ENCODE peak calls at places on chromosome 10, in four cellular contexts. Q, M, K and L are unnamed samples.

GRCh38 chr10:119347181-119347974 is 140.0 kb downstream of the GRK5 start:
- DNase-seq in Q (no peak), M (no peak), K (no peak), L (no peak)

GRCh38 chr10:20596911-20597310 is 300.2 kb downstream of the NEBL start:
- DNase-seq in Q (no peak), M (no peak), K (peak), L (no peak)

GRCh38 chr10:48383393-48383792 is 76.9 kb downstream of the MAPK8 start:
- DNase-seq in Q (no peak), M (peak), K (no peak), L (no peak)

GRCh38 chr10:125060486-125060850 is 99.9 kb downstream of the CTBP2 start:
- DNase-seq in Q (no peak), M (no peak), K (no peak), L (no peak)

GRCh38 chr10:124739996-124740373 is 4.2 kb downstream of the FAM53B start:
- DNase-seq in Q (no peak), M (no peak), K (peak), L (no peak)

GRCh38 chr10:11325817-11326216 is 285.6 kb downstream of the USP6NL start:
- DNase-seq in Q (no peak), M (no peak), K (no peak), L (no peak)

GRCh38 chr10:46546591-46547330 is 9.7 kb downstream of the GPRIN2 start:
- DNase-seq in Q (peak), M (no peak), K (no peak), L (no peak)

GRCh38 chr10:14833106-14833505 is 4.7 kb downstream of the CDNF start:
- DNase-seq in Q (no peak), M (no peak), K (no peak), L (no peak)

GRCh38 chr10:122911889-122912484 is 1.6 kb downstream of the FAM24A start:
- DNase-seq in Q (no peak), M (peak), K (peak), L (peak)

GRCh38 chr10:28788767-28789166 is 111.4 kb downstream of the BAMBI start:
- DNase-seq in Q (no peak), M (no peak), K (no peak), L (no peak)

GRCh38 chr10:128009357-128009756 is 102.5 kb downstream of the PTPRE start:
- DNase-seq in Q (no peak), M (no peak), K (no peak), L (no peak)

GRCh38 chr10:24012249-24012803 is 196.6 kb upstream of the KIAA1217 start:
- DNase-seq in Q (no peak), M (no peak), K (peak), L (no peak)

GRCh38 chr10:15775513-15775912 is 55.8 kb upstream of the ITGA8 start:
- DNase-seq in Q (no peak), M (no peak), K (no peak), L (no peak)

GRCh38 chr10:24561453-24561852 is 162.2 kb downstream of the ARHGAP21 start:
- DNase-seq in Q (no peak), M (no peak), K (no peak), L (no peak)

GRCh38 chr10:117419921-117420320 is 44.7 kb upstream of the PDZD8 start:
- DNase-seq in Q (no peak), M (no peak), K (no peak), L (no peak)

GRCh38 chr10:42637142-42637541 is 1.2 kb downstream of the ZNF33B start:
- DNase-seq in Q (no peak), M (peak), K (no peak), L (no peak)

GRCh38 chr10:17981766-17982380 is 30.2 kb downstream of the SLC39A12 start:
- DNase-seq in Q (no peak), M (no peak), K (peak), L (no peak)

GRCh38 chr10:30819306-30820190 is 190.0 kb upstream of the LYZL2 start:
- DNase-seq in Q (no peak), M (no peak), K (no peak), L (no peak)

GRCh38 chr10:44627591-44628354 is 242.9 kb upstream of the CXCL12 start:
- DNase-seq in Q (no peak), M (no peak), K (peak), L (no peak)

GRCh38 chr10:84179059-84179710 is 5.6 kb downstream of the GPR15LG start:
- DNase-seq in Q (no peak), M (no peak), K (no peak), L (no peak)

GRCh38 chr10:35552622-35553342 is 52.4 kb upstream of the GJD4 start:
- DNase-seq in Q (no peak), M (no peak), K (no peak), L (no peak)

GRCh38 chr10:96890172-96890513 is 58.0 kb downstream of the LCOR start:
- DNase-seq in Q (no peak), M (peak), K (peak), L (no peak)

GRCh38 chr10:78959217-78959616 is 109.5 kb upstream of the ZMIZ1 start:
- DNase-seq in Q (no peak), M (no peak), K (no peak), L (no peak)

GRCh38 chr10:97210576-97210975 is 24.8 kb upstream of the SLIT1 start:
- DNase-seq in Q (no peak), M (peak), K (peak), L (peak)

GRCh38 chr10:122051609-122052385 is 62.8 kb downstream of the TACC2 start:
- DNase-seq in Q (no peak), M (peak), K (peak), L (no peak)

GRCh38 chr10:92573091-92573797 is 649 bp downstream of the IDE start:
- DNase-seq in Q (no peak), M (no peak), K (peak), L (no peak)

GRCh38 chr10:31912898-31913847 is 15.5 kb downstream of the ARHGAP12 start:
- DNase-seq in Q (no peak), M (peak), K (no peak), L (no peak)

GRCh38 chr10:47175181-47176080 is 124.6 kb upstream of the GDF10 start:
- DNase-seq in Q (no peak), M (no peak), K (no peak), L (no peak)

DNA sequence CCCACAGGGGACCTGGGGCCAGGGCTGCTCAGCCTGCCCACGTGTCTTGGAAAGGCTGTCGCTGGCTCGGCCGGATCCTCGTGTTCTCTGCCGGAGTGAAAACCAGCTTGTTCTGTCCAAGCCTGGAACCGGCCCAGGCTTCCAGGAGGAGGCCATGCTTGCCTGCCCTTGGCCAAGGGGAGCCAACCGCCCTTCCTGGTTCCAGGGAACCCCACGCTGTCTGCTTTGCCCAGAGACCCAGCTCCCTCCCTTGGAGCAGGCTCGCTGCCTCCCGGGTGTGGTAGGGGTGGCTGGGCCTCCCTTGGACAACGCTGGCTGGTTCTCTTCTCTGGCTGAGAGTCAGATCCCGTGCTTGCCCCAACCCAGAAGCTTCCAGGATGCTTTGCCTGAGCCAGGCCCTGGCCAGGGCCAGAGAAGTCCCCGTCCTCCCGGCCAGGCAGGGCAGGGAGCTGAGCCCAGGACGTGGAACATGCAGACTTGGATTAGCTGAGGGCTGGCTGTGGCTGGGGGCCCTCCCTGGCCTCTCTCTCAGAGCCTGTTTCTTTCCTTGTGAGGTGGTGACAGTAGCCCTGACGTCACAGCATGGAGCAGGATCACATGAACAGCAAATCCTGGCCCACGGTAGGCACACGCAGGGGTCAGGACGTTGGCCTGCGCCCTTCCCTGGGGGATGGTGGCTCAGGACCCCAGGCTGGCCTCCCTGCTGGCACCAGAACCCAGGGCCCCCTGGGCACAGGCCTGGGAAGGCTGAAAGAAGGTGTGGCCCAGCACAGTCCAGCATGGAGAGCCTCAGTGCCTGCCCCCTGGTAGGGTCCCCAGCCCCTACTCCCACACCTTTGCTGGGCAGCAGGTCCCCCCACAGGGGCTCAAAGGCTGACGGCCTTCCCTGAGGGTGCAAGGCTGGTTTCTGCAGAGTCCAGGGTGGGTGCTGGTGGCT is 67.5 kb downstream of the PWWP2B start:
- DNase-seq in Q (peak), M (no peak), K (no peak), L (no peak)
- TF ChIP-seq POLR2AphosphoS5 in Q (peak), M (no peak), K (no peak), L (no peak)

DNA sequence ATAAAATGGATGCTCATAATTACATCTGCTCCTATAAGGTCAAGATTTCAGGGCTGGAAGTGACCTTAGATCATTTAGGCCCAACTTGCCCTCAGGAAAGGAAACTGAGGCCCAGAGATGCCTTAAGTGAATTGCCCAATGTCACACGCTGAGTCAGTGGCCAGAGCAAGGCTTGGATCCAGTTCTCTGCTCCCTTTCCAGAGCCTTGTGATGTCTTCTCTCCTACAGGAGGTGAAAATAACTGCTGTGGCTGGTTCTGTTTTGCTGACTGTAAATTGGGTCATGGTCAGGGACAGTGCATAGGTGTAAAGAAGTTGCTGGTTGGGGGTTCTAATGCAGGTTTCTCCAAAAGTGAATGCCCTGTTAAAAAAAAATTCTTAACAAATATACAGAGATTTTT is 91.3 kb downstream of the TCF7L2 start:
- DNase-seq in Q (no peak), M (no peak), K (no peak), L (no peak)
- TF ChIP-seq POLR2AphosphoS5 in Q (no peak), M (no peak), K (no peak), L (no peak)

DNA sequence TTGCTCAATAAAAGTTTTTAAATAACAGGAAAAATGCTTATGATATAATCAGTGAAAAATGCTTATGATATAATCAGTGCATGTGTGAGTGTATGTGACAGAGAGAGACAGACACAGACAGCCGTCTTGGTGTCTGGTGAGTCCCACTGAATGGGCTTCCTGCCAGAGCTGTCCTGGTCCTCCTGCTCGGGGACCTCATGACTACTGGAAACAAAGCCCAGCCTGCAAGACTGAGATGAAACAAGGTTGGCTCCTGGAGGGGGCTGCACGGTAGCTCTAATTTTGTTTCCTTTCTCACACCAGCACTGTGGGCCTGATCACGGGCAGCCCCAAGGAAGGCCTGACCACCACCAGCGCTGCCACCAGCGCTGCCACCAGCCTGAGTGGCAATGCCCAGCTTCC is 57.3 kb downstream of the NRP1 start:
- DNase-seq in Q (no peak), M (no peak), K (no peak), L (no peak)
- TF ChIP-seq POLR2AphosphoS5 in Q (no peak), M (no peak), K (no peak), L (no peak)

GRCh38 chr10:86509145-86509544 is 12.4 kb downstream of the WAPL start:
- DNase-seq in Q (no peak), M (no peak), K (no peak), L (no peak)
- TF ChIP-seq POLR2AphosphoS5 in Q (no peak), M (no peak), K (no peak), L (no peak)

DNA sequence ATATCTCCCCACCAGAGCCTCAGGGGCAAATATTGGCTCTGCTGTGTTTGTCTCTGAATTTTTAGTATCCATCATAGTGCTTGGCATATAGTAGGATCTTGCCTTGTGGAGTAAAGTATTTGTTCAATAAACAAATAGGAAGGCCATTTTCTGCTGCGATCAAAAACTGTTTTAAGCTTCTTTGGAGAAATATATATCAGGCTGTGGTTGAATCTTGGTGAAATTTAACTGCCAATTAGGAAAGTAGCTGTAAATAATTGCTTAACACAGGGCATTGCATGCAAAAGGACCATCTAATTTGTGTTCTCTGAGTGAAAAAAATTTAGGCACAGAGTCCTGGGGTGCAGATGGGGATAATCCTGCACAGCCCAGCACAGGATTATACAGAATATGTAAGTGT is 15.1 kb downstream of the VCL start:
- DNase-seq in Q (no peak), M (no peak), K (no peak), L (no peak)
- TF ChIP-seq POLR2AphosphoS5 in Q (no peak), M (no peak), K (no peak), L (no peak)

DNA sequence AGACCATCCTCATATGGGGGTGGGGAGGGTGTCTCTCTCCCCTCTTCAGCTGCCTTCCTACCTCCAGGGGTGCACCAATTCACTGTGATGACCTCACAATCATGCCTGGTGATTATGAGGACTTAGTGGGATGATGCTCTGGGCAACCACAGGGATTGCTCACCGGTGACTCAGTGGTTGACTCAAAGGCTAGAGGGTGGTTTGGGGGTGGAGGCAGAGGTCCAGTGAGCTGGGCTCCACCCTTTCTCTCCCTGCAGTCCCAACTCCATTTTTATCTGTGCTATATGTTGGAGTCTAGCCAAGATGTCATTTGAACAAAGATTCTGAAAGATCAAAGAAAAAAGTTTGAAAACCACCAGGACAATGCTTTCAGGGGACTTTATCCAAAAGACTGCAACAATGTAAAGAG is 286.9 kb downstream of the KCNMA1 start:
- DNase-seq in Q (no peak), M (no peak), K (no peak), L (peak)
- TF ChIP-seq POLR2AphosphoS5 in Q (no peak), M (no peak), K (no peak), L (no peak)

DNA sequence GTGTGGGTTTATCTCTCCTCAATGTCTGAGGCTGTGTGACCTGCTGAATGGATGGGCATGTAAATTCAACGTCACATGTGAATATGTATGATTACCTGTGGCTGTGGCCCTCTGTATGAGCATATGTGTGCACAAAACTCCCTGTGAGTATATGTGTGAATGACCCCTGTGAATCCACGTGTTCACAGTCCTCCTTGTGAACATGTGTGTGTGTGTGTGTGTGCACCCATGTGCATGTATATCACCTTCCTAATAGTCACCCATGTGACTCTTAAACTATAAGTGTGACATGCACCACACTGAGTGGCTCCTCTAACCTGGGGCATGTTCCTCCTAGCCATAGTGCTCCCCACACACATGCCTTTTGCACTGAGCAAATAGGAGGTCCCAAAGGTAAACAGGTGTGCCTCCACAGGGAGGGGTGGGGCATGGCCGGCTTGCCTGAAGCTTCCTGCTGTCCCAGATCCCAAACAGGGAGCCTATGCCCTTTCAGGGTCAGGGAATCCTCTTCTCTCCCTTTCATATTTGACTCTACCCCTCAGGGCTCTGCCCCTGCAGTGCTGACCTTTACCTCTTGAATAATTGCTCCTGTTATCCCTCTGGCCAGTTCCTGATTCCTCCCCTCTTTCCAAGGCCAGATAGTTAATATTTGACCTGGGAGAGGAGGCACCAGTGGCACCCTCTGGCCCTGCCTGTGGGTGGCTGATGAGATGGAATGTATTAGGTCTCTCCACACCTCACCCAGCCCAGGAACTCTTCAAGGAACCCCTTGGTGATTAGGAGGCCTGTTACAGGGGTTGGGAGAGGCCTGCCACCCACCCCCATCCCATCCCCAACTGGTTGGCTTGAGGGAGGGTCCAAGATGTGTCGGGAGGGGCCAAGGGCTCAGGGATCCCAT is 1.9 kb downstream of the SEMA4G start:
- DNase-seq in Q (no peak), M (peak), K (no peak), L (no peak)
- TF ChIP-seq POLR2AphosphoS5 in Q (no peak), M (peak), K (no peak), L (no peak)

DNA sequence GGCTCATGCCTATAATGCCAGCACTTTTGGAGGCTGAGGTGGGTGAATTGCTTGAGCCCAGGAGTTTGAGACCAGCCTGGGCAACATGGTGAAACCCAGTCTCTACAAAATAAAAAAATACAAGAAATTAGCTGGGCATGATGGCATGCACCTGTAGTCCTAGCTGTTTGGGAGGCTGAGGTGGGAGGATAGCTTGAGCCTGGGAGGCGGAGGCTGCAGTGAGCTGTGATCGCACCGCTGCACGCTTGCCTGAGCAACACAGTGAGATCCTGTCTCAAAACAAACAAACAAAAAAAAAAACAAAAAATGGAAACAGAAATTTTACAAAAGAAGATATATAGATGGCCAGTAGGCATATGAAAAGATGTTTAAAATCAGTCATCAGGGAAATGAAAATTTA is 57.1 kb downstream of the PTEN start:
- DNase-seq in Q (no peak), M (no peak), K (no peak), L (no peak)
- TF ChIP-seq POLR2AphosphoS5 in Q (no peak), M (no peak), K (no peak), L (no peak)

GRCh38 chr10:103697787-103698186 is 157.6 kb downstream of the SH3PXD2A start:
- DNase-seq in Q (no peak), M (no peak), K (no peak), L (no peak)

GRCh38 chr10:103696094-103696410 is 159.3 kb downstream of the SH3PXD2A start:
- DNase-seq in Q (no peak), M (no peak), K (no peak), L (no peak)

GRCh38 chr10:103698266-103698665 is 157.1 kb downstream of the SH3PXD2A start:
- DNase-seq in Q (no peak), M (no peak), K (no peak), L (no peak)

GRCh38 chr10:103695584-103696005 is 159.8 kb downstream of the SH3PXD2A start:
- DNase-seq in Q (no peak), M (no peak), K (no peak), L (no peak)

GRCh38 chr10:103696411-103697145 is 158.8 kb downstream of the SH3PXD2A start:
- DNase-seq in Q (no peak), M (no peak), K (peak), L (peak)
- TF ChIP-seq POLR2AphosphoS5 in Q (no peak), M (no peak), K (no peak), L (no peak)

GRCh38 chr10:71529203-71529537 is 132.4 kb downstream of the CDH23 start:
- DNase-seq in Q (no peak), M (no peak), K (no peak), L (no peak)
- TF ChIP-seq POLR2AphosphoS5 in Q (no peak), M (no peak), K (no peak), L (no peak)